ENCODE peak calls at places on chromosomes 7 and 10, in seven cellular contexts. W, J, X, P, N, T and D are unnamed samples.

GRCh38 chr7:5426226-5426475 is 2.5 kb upstream of the TNRC18 start:
- DNase-seq in T (no peak), W (no peak), P (no peak), N (no peak), X (no peak), J (no peak), D (no peak)

GRCh38 chr7:46432666-46433065 is 511.6 kb upstream of the IGFBP3 start:
- DNase-seq in T (no peak), P (peak; percentile 67), N (no peak), X (no peak), J (peak; percentile 76), W (no peak), D (no peak)

GRCh38 chr7:34357946-34358345 is 300.1 kb upstream of the NPSR1 start:
- DNase-seq in P (no peak), W (no peak), J (no peak), N (no peak), X (no peak), T (no peak), D (no peak)

GRCh38 chr10:12469345-12469744 is 120.0 kb downstream of the CAMK1D start:
- DNase-seq in T (no peak), X (no peak), P (no peak), W (no peak), J (no peak), N (no peak), D (no peak)

GRCh38 chr10:29691564-29692064 is 56.8 kb upstream of the SVIL start:
- DNase-seq in J (peak; percentile 93), X (no peak), P (peak; percentile 23), W (no peak), N (peak; percentile 36), T (no peak), D (no peak)

GRCh38 chr10:130790339-130790738 is 521.2 kb downstream of the TCERG1L start:
- DNase-seq in T (no peak), X (no peak), W (no peak), N (no peak), J (no peak), P (no peak), D (no peak)

GRCh38 chr10:16816830-16817124 is 447 bp downstream of the RSU1 start:
- DNase-seq in T (no peak), X (no peak), J (no peak), P (no peak), W (no peak), N (no peak), D (no peak)

GRCh38 chr7:47596502-47597202 is 14.7 kb upstream of the TNS3 start:
- DNase-seq in J (no peak), N (no peak), W (no peak), X (no peak), T (peak; percentile 59), P (no peak), D (no peak)

GRCh38 chr10:4344544-4344994 is 481.4 kb upstream of the AKR1E2 start:
- DNase-seq in T (no peak), N (no peak), J (peak; percentile 99), X (no peak), W (peak; percentile 55), P (peak; percentile 100), D (no peak)

DNA sequence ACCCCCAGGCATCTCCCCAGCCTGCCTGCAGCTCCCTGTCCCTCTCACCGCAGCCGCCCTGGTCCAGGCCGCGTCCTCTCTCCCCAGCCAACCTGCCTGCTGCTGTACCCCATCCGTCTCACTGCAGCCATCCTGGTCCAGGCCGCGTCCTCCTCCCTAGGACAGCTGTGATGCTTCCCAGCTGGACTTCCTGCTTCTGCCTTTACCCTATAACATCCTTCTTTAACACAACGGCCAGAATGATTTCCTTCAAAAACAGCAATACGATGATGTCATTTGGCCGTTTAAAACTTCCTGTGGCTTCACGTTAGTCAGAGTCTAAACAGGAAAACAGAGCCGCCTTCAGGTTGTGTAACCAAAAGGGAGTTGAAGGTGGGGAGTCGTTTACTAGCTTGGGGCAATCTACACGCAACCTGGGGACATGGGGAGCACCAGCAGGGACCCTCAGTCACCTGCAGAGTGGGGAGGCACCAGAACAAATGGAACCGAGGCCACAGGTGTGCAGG is 32.2 kb upstream of the ZFAND2A start:
- DNase-seq in P (peak; percentile 40), J (no peak), T (no peak), N (no peak), X (no peak), W (no peak), D (no peak)
- TF ChIP-seq CTCF in P (no peak), J (no peak), T (no peak), N (no peak), X (no peak), W (no peak), D (no peak)

DNA sequence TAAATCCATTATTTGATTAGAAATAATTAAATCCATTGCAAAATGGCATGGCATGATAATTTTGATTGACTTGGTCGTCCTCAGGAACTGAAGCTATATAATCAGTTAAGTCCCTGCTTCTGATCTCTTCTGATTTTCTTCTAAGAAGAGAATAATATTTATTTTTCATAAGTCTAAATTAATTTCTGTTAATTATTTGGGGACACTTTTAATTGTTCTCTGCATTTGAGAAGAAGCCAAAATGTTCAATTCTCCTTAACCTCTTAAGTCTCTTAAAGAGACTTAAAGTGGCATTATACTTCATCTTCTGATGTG is 67.2 kb downstream of the CAV1 start:
- DNase-seq in T (no peak), N (no peak), J (no peak), W (no peak), X (no peak), P (no peak), D (no peak)
- TF ChIP-seq CTCF in T (peak; percentile 50), N (no peak), J (no peak), W (peak; percentile 51), X (peak; percentile 11), P (no peak), D (no peak)

GRCh38 chr7:87220026-87220733 is 648 bp upstream of the TMEM243 start:
- DNase-seq in P (no peak), W (peak; percentile 76), X (peak; percentile 64), N (peak; percentile 87), J (peak; percentile 44), T (peak; percentile 86), D (peak; percentile 67)
- TF ChIP-seq CTCF in P (no peak), W (no peak), X (peak; percentile 12), N (no peak), J (no peak), T (no peak), D (no peak)

GRCh38 chr7:1156782-1157535 is 3.0 kb downstream of the ZFAND2A start:
- DNase-seq in T (no peak), N (no peak), W (no peak), J (no peak), P (no peak), X (no peak), D (no peak)

GRCh38 chr7:1158203-1159126 is 1.5 kb downstream of the ZFAND2A start:
- DNase-seq in X (no peak), J (no peak), N (no peak), T (no peak), P (no peak), W (no peak), D (no peak)

GRCh38 chr7:1160665-1161010 is 642 bp upstream of the ZFAND2A start:
- DNase-seq in N (no peak), T (peak; percentile 32), J (no peak), P (no peak), W (no peak), X (no peak), D (no peak)

GRCh38 chr7:1163121-1163520 is 3.1 kb upstream of the ZFAND2A start:
- DNase-seq in J (no peak), P (no peak), T (no peak), W (no peak), N (no peak), X (no peak), D (no peak)

DNA sequence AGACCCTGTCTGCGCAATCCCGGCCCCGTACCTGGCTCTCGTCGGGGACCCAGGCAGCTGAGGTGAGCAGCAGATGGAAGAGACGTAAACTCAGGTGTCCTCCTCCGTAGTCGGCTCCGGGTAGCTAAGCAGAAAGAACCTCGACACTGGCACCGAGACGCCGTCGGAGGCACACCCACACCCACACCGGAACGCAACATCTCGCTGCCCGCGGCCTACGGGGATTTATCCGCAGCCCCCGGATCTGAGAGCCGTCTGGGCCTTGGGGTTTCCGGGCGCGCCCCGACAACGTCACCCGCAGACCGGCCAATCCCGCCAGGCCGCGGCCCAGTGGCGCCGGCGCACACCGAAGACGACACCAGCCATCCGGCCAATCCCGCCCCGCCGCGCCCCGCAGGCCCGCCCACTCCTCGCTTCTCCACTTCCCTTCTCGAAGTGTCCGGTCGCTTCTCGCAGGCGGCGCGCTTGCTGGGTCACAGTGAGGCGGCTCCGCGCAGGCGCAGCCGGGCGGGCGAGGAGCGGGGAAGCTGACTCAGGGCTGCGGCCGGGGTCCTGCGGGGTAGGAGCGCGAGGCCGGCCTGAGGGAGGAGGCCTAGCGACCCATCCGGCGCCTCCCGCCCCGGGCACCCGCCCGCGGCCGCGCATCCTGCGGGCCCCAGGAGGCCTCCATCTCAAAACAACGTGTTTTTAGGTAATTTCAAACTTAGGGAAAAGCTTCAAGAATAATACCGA is at the start of gene ZFAND2A:
- DNase-seq in T (peak; percentile 100), P (peak; percentile 82), X (peak; percentile 98), N (peak; percentile 99), W (peak; percentile 99), J (peak; percentile 80), D (peak; percentile 99)
- TF ChIP-seq CTCF in T (no peak), P (no peak), X (no peak), N (no peak), W (no peak), J (no peak), D (no peak)

DNA sequence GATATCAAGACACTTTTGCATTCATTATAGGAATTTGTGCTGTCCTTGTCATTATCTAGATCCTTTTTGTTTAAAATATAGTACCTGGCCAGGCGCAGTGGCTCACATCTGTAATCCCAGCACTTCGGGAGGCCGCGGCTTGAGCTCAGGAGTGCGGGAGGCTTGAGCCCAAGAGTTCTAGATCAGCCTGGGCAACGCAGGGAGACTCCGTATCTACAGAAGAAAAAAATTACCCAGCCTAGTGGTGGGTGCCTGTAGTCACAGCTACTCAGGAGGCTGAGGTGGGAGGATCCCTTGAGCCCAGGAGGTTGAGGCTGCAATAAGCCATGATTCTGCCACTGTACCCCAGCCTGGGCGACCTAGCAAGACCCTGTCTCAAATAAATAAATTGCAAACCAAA is 621 bp upstream of the MORN4 start:
- DNase-seq in P (no peak), N (peak; percentile 36), W (no peak), X (no peak), T (no peak), J (no peak), D (no peak)
- TF ChIP-seq CTCF in P (no peak), N (no peak), W (no peak), X (no peak), T (peak; percentile 63), J (peak; percentile 41), D (peak; percentile 37)